ENCODE peak calls at places on chromosomes 11 and 22, in four cellular contexts. D, C, P and L are unnamed samples.

GRCh38 chr11:46564459-46564858 is 29.4 kb downstream of the AMBRA1 start:
- DNase-seq in D (no peak), C (no peak), P (no peak), L (no peak)

GRCh38 chr11:95346207-95346718 is 115.3 kb upstream of the SESN3 start:
- DNase-seq in D (no peak), C (no peak), P (no peak), L (no peak)

GRCh38 chr11:17699157-17700114 is 19.9 kb upstream of the MYOD1 start:
- DNase-seq in D (peak), C (no peak), P (no peak), L (no peak)

GRCh38 chr11:131037873-131038272 is 121.6 kb upstream of the SNX19 start:
- DNase-seq in D (no peak), C (no peak), P (no peak), L (no peak)

GRCh38 chr11:130166457-130166784 is 6.8 kb downstream of the ST14 start:
- DNase-seq in D (no peak), C (peak), P (no peak), L (no peak)

GRCh38 chr11:12134239-12134590 is 23.8 kb downstream of the MICAL2 start:
- DNase-seq in D (no peak), C (no peak), P (no peak), L (no peak)

GRCh38 chr11:116173506-116173905 is 599.3 kb downstream of the BUD13 start:
- DNase-seq in D (no peak), C (no peak), P (no peak), L (no peak)

GRCh38 chr22:44326549-44326881 is 13.8 kb upstream of the SHISAL1 start:
- DNase-seq in D (no peak), C (no peak), P (no peak), L (no peak)

GRCh38 chr11:18527512-18527911 is 770 bp upstream of the TSG101 start:
- DNase-seq in D (no peak), C (no peak), P (no peak), L (peak)

GRCh38 chr11:11567862-11568650 is 53.7 kb downstream of the GALNT18 start:
- DNase-seq in D (no peak), C (no peak), P (no peak), L (no peak)

GRCh38 chr11:75815345-75815983 is 454 bp downstream of the UVRAG start:
- DNase-seq in D (no peak), C (no peak), P (peak), L (peak)

GRCh38 chr11:127950162-127950561 is 637.2 kb downstream of the ETS1 start:
- DNase-seq in D (no peak), C (no peak), P (no peak), L (no peak)

GRCh38 chr22:25081409-25081824 is 118.2 kb upstream of the CRYBB3 start:
- DNase-seq in D (peak), C (peak), P (peak), L (peak)

GRCh38 chr11:44766112-44766971 is 39.6 kb downstream of the TSPAN18 start:
- DNase-seq in D (no peak), C (no peak), P (no peak), L (peak)

GRCh38 chr22:41070665-41071331 is 21.6 kb upstream of the EP300 start:
- DNase-seq in D (no peak), C (no peak), P (no peak), L (no peak)

GRCh38 chr22:49914256-49914655 is 4.0 kb downstream of the ALG12 start:
- DNase-seq in D (no peak), C (no peak), P (no peak), L (no peak)

GRCh38 chr11:44329472-44330230 is 19.7 kb upstream of the ALX4 start:
- DNase-seq in D (no peak), C (no peak), P (no peak), L (no peak)

GRCh38 chr22:39384750-39385480 is 14.7 kb upstream of the TAB1 start:
- DNase-seq in D (peak), C (peak), P (peak), L (peak)

GRCh38 chr11:45289369-45289768 is 3.2 kb upstream of the SYT13 start:
- DNase-seq in D (no peak), C (no peak), P (no peak), L (no peak)

GRCh38 chr22:44271010-44271500 is 41.7 kb downstream of the SHISAL1 start:
- DNase-seq in D (no peak), C (no peak), P (no peak), L (no peak)

GRCh38 chr22:20459152-20459542 is 21.5 kb upstream of the SCARF2 start:
- DNase-seq in D (no peak), C (no peak), P (peak), L (no peak)

GRCh38 chr11:63682045-63682915 is 980 bp downstream of the RTN3 start:
- DNase-seq in D (peak), C (peak), P (no peak), L (peak)

GRCh38 chr11:86588566-86589090 is 83.8 kb downstream of the ME3 start:
- DNase-seq in D (no peak), C (no peak), P (no peak), L (no peak)

GRCh38 chr22:19874307-19875060 is 19.8 kb upstream of the GNB1L start:
- DNase-seq in D (no peak), C (no peak), P (peak), L (no peak)

GRCh38 chr22:17807571-17808410 is 33.5 kb upstream of the BID start:
- DNase-seq in D (no peak), C (no peak), P (no peak), L (no peak)

GRCh38 chr11:27234043-27234668 is 128.9 kb downstream of the CCDC34 start:
- DNase-seq in D (no peak), C (peak), P (no peak), L (peak)

GRCh38 chr22:28750471-28750881 is 8.6 kb downstream of the HSCB start:
- DNase-seq in D (no peak), C (no peak), P (no peak), L (no peak)

GRCh38 chr22:44838316-44839016 is 86.1 kb downstream of the ARHGAP8 start:
- DNase-seq in D (no peak), C (no peak), P (no peak), L (no peak)

GRCh38 chr22:29144786-29145160 is 60.9 kb upstream of the EMID1 start:
- DNase-seq in D (no peak), C (no peak), P (no peak), L (no peak)

GRCh38 chr11:65378928-65379638 is 3.4 kb downstream of the SLC25A45 start:
- DNase-seq in D (no peak), C (no peak), P (no peak), L (no peak)

GRCh38 chr11:10605941-10606381 is 37.5 kb upstream of the LYVE1 start:
- DNase-seq in D (no peak), C (peak), P (peak), L (peak)

GRCh38 chr11:87460842-87461637 is 423.3 kb downstream of the TMEM135 start:
- DNase-seq in D (no peak), C (no peak), P (no peak), L (no peak)

GRCh38 chr11:32438883-32439487 is 3.6 kb upstream of the WT1 start:
- DNase-seq in D (no peak), C (no peak), P (no peak), L (no peak)

GRCh38 chr11:131423715-131424114 is 53.3 kb downstream of the NTM start:
- DNase-seq in D (no peak), C (no peak), P (no peak), L (no peak)

GRCh38 chr22:20479612-20480196 is 15.9 kb downstream of the KLHL22 start:
- DNase-seq in D (no peak), C (no peak), P (no peak), L (no peak)

GRCh38 chr11:1983601-1983961 is 14.1 kb downstream of the H19 start:
- DNase-seq in D (no peak), C (no peak), P (no peak), L (no peak)

GRCh38 chr11:128488471-128488870 is 98.9 kb downstream of the ETS1 start:
- DNase-seq in D (no peak), C (no peak), P (no peak), L (no peak)

GRCh38 chr11:12778506-12778905 is 104.3 kb downstream of the TEAD1 start:
- DNase-seq in D (no peak), C (no peak), P (no peak), L (no peak)

GRCh38 chr11:112795896-112796686 is 165.1 kb upstream of the NCAM1 start:
- DNase-seq in D (no peak), C (no peak), P (no peak), L (no peak)

GRCh38 chr11:46664612-46665011 is 35.8 kb downstream of the ARHGAP1 start:
- DNase-seq in D (peak), C (no peak), P (no peak), L (no peak)

GRCh38 chr22:35421121-35421520 is 21.2 kb downstream of the MCM5 start:
- DNase-seq in D (no peak), C (no peak), P (peak), L (no peak)

GRCh38 chr22:35418726-35419125 is 18.8 kb downstream of the MCM5 start:
- DNase-seq in D (no peak), C (no peak), P (no peak), L (no peak)

GRCh38 chr22:35418088-35418487 is 18.1 kb downstream of the MCM5 start:
- DNase-seq in D (no peak), C (no peak), P (no peak), L (no peak)

GRCh38 chr22:35419756-35420155 is 19.8 kb downstream of the MCM5 start:
- DNase-seq in D (no peak), C (no peak), P (no peak), L (no peak)

GRCh38 chr22:35417606-35418005 is 17.7 kb downstream of the MCM5 start:
- DNase-seq in D (no peak), C (no peak), P (no peak), L (no peak)
- TF ChIP-seq ELF4 in D (no peak), C (no peak), P (no peak), L (no peak)

DNA sequence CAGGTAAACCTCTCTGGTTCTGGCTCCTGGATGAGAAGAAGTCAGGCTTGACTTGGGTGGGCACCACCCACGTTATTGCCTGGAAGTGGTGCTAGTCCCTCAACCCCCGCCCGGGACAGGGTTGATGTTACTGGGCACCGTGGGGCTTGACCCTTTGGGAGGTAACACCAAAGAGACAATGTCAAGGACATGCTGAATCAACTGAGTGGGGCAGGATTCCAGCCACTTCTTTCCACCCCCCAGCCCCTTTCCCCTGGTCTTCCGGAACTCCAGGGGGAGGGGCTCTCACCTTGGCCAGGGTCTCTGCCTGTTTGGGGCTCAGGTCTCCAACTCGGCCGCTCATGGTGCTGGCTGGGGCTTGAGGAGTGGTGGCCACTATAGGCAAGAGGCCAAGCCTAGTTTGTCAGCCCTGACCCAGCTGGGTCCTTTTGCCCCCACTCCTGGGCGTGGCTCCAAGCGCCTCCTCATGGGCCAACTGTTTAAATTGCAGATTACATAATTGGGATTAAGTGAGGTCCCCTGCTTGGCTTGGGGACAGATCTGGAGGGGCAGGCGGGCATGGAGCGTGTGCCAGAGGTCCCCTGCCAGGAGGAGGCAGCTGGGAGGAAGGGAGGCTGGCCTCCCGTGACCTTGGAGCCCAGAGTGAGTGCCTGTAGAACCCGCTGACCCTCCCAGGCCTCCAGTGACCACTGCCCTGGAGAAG is at the start of gene SEC14L3:
- DNase-seq in D (no peak), C (no peak), P (no peak), L (no peak)
- TF ChIP-seq ELF4 in D (no peak), C (no peak), P (no peak), L (no peak)

GRCh38 chr11:61575886-61576516 is 4.9 kb downstream of the SYT7 start:
- DNase-seq in D (no peak), C (no peak), P (no peak), L (no peak)
- TF ChIP-seq ELF4 in D (no peak), C (no peak), P (no peak), L (no peak)

GRCh38 chr11:66717925-66718319 is 11.1 kb downstream of the SPTBN2 start:
- DNase-seq in D (no peak), C (no peak), P (no peak), L (no peak)

GRCh38 chr11:66720223-66720898 is 8.7 kb downstream of the SPTBN2 start:
- DNase-seq in D (peak), C (peak), P (peak), L (no peak)

GRCh38 chr11:66720899-66721470 is 8.0 kb downstream of the SPTBN2 start:
- DNase-seq in D (no peak), C (no peak), P (no peak), L (no peak)

GRCh38 chr11:66719111-66719872 is 9.7 kb downstream of the SPTBN2 start:
- DNase-seq in D (no peak), C (peak), P (no peak), L (no peak)

DNA sequence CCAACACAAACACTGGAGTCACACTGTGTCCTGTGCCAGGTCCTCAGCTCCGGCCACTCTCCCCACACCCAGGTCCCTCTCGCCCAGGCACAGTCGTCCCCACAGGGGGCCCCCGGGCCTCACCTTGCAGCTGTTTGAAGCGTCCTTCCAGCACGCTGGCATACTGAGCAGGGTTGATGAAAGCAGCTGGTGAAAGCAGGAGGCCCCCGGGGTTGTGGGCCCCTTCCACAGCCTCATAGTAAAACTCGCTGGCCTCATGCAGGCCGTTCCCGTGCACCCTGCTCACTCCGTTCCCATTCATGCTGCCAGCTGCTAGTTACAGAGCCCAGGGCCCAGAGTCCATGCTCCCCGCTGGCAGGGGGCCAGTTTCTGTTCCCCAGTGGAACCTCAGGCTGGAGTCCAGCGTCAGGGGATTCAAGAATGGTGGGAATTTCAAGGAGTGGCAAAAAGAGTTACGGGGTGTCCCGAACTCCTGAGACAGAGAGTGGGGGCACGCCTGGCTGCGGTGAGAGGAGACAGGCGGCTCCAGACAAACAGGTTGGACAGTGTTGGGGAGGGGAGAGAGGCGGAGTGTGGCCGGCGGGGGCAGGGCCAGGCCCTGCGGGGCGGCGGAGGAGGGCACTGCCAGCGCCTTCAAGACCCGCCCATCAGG is 10.6 kb downstream of the SPTBN2 start:
- DNase-seq in D (no peak), C (peak), P (peak), L (no peak)
- TF ChIP-seq ELF4 in D (no peak), C (no peak), P (no peak), L (no peak)

GRCh38 chr22:35231585-35232084 is 25.7 kb upstream of the HMGXB4 start:
- DNase-seq in D (peak), C (peak), P (peak), L (peak)
- TF ChIP-seq ELF4 in D (no peak), C (no peak), P (no peak), L (no peak)